ENCODE peak calls at places on chromosomes 12 and 14, in four cellular contexts. C, K, T and L are unnamed samples.

GRCh38 chr12:130557876-130558770 is 158.0 kb downstream of the RIMBP2 start:
- DNase-seq in K (no peak), C (no peak), T (no peak), L (no peak)

GRCh38 chr14:20415723-20416622 is 2.7 kb upstream of the TEP1 start:
- DNase-seq in K (no peak), C (peak), T (peak), L (no peak)

GRCh38 chr12:58596381-58596780 is 323.9 kb downstream of the LRIG3 start:
- DNase-seq in C (no peak), K (no peak), T (no peak), L (no peak)

GRCh38 chr12:24038211-24038997 is 88.9 kb upstream of the SOX5 start:
- DNase-seq in K (no peak), T (no peak), C (no peak), L (no peak)

GRCh38 chr14:73879027-73879426 is 7.6 kb upstream of the ZNF410 start:
- DNase-seq in C (no peak), T (no peak), K (no peak), L (no peak)

GRCh38 chr14:77761205-77761931 is 412 bp upstream of the SNW1 start:
- DNase-seq in T (no peak), K (no peak), C (peak), L (no peak)

GRCh38 chr12:49026101-49026500 is 7.5 kb upstream of the PRKAG1 start:
- DNase-seq in K (no peak), C (no peak), T (no peak), L (no peak)

GRCh38 chr12:26869908-26870459 is 37.0 kb upstream of the ITPR2 start:
- DNase-seq in C (no peak), T (no peak), K (no peak), L (no peak)

GRCh38 chr14:89479802-89480201 is 62.8 kb upstream of the FOXN3 start:
- DNase-seq in T (no peak), C (no peak), K (no peak), L (no peak)

GRCh38 chr12:27824126-27824842 is 44.2 kb upstream of the MANSC4 start:
- DNase-seq in K (no peak), C (no peak), T (no peak), L (no peak)

GRCh38 chr12:131371580-131372475 is 339.1 kb upstream of the SFSWAP start:
- DNase-seq in K (peak), C (no peak), T (no peak), L (no peak)

GRCh38 chr12:28937196-28937595 is 211.9 kb upstream of the FAR2 start:
- DNase-seq in T (no peak), C (no peak), K (no peak), L (no peak)

GRCh38 chr14:34733245-34733644 is 18.9 kb upstream of the CFL2 start:
- DNase-seq in C (no peak), K (no peak), T (no peak), L (no peak)